ENCODE peak calls at places on chromosomes 16 and 17, in four cellular contexts. E, A, L and H are unnamed samples. For H3K4me1, the result is how much of the 10 kb centered on the place peaks cover.

GRCh38 chr16:89013111-89013510 is 36.1 kb upstream of the CBFA2T3 start:
- DNase-seq in E (no peak), A (no peak), L (no peak), H (no peak)

GRCh38 chr16:66270333-66270927 is 96.1 kb upstream of the CDH5 start:
- DNase-seq in E (peak), A (peak), L (peak), H (no peak)

GRCh38 chr17:55734128-55734781 is 11.6 kb upstream of the TMEM100 start:
- DNase-seq in E (no peak), A (no peak), L (no peak), H (no peak)

GRCh38 chr17:72033311-72033710 is 87.5 kb upstream of the SOX9 start:
- DNase-seq in E (no peak), A (no peak), L (no peak), H (no peak)

GRCh38 chr17:62819511-62820221 is 11.6 kb upstream of the MARCHF10 start:
- DNase-seq in E (peak), A (no peak), L (peak), H (no peak)

GRCh38 chr17:78958556-78959191 is 21.0 kb downstream of the LGALS3BP start:
- DNase-seq in E (no peak), A (no peak), L (no peak), H (no peak)

GRCh38 chr17:76027159-76027839 is at the start of gene EVPL:
- DNase-seq in E (no peak), A (no peak), L (no peak), H (no peak)

GRCh38 chr17:47218896-47219430 is 9.8 kb downstream of the MYL4 start:
- DNase-seq in E (no peak), A (no peak), L (no peak), H (no peak)

GRCh38 chr17:73228748-73229236 is 32.9 kb downstream of the CPSF4L start:
- DNase-seq in E (peak), A (peak), L (no peak), H (peak)

GRCh38 chr16:56950051-56950450 is 11.7 kb upstream of the CETP start:
- DNase-seq in E (no peak), A (no peak), L (no peak), H (no peak)

DNA sequence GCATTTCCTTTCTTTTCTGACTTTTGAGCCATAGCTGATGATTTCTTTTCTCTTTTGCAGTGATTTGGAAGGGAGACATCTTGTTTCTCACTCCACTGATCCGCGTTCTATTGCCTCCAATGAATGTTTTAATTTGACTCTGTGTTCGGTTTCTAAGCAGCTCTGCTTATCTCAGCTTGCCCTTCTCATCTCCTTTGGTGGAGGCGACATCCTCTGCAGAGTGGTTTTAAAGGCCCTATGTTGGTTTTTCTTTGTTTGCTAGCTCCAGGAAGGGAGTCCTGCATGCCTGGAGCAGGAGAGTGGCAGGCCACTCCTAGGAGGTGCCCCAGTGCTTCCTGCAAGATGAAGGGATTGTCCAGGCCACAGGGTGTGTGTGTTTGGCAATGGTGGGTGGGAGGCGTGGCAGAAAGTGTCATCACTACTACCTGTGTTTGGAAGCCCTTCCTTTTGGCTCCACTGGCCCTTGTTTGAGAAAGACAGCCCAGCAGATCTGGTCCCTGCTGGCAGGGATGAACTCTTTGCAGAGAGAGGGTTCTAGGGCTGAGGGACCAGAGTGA is 13.6 kb downstream of the SMPD3 start:
- DNase-seq in E (no peak), A (no peak), L (peak), H (no peak)
- H3K4me3 ChIP-seq in E (no peak), A (no peak), L (no peak), H (no peak)

GRCh38 chr16:83793179-83793578 is 14.6 kb upstream of the HSBP1 start:
- DNase-seq in E (no peak), A (no peak), L (no peak), H (no peak)
- H3K4me1 ChIP-seq in E (under half), A (under half), L (under half), H (under half)

GRCh38 chr16:79327836-79328235 is 272.7 kb downstream of the MAF start:
- DNase-seq in E (no peak), A (no peak), L (no peak), H (no peak)
- H3K4me3 ChIP-seq in E (no peak), A (no peak), L (no peak), H (no peak)

GRCh38 chr17:50277357-50277754 is 3.1 kb downstream of the TMEM92 start:
- DNase-seq in E (no peak), A (no peak), L (no peak), H (no peak)
- H3K4me1 ChIP-seq in E (under half), A (under half), L (half or more), H (under half)

GRCh38 chr16:2026461-2027023 is at the start of gene NHERF2:
- DNase-seq in E (no peak), A (peak), L (peak), H (no peak)

GRCh38 chr16:2028146-2028545 is 1.4 kb downstream of the NHERF2 start:
- DNase-seq in E (no peak), A (no peak), L (no peak), H (no peak)

GRCh38 chr16:2025878-2026460 is 733 bp upstream of the NHERF2 start:
- DNase-seq in E (no peak), A (no peak), L (no peak), H (no peak)

GRCh38 chr16:2028620-2029220 is 2.0 kb downstream of the NHERF2 start:
- DNase-seq in E (no peak), A (no peak), L (no peak), H (no peak)

GRCh38 chr16:2027024-2028010 is 615 bp downstream of the NHERF2 start:
- DNase-seq in E (no peak), A (no peak), L (peak), H (no peak)
- H3K4me3 ChIP-seq in E (peak), A (no peak), L (peak), H (peak)